ENCODE peak calls at places on chromosomes 1 and 21, in seven cellular contexts. V is stomach, W is SK-N-SH, H is adipocyte, E is fibroblast of the aortic adventitia, M is GM12864, S is fibroblast of lung. R is an unnamed sample.

GRCh38 chr1:55854911-55855310 is 639.7 kb upstream of the USP24 start:
- DNase-seq in V (no peak), W (no peak), H (peak), E (peak), M (no peak), S (peak), R (no peak)

GRCh38 chr1:109404838-109405237 is 7.1 kb upstream of the SORT1 start:
- DNase-seq in V (no peak), W (no peak), H (no peak), E (no peak), M (no peak), S (no peak), R (no peak)

GRCh38 chr1:169892819-169893644 is 664 bp downstream of the SCYL3 start:
- DNase-seq in V (no peak), W (no peak), H (peak), E (peak), M (no peak), S (peak), R (no peak)

GRCh38 chr1:206693592-206693991 is 8.9 kb downstream of the MAPKAPK2 start:
- DNase-seq in V (no peak), W (no peak), H (no peak), E (peak), M (no peak), S (peak), R (no peak)

GRCh38 chr1:97433520-97434175 is 487.2 kb downstream of the DPYD start:
- DNase-seq in V (no peak), W (peak), H (peak), E (peak), M (no peak), S (peak), R (no peak)

GRCh38 chr1:48817505-48818114 is 40.9 kb upstream of the BEND5 start:
- DNase-seq in V (peak), W (peak), H (peak), E (peak), M (no peak), S (peak), R (peak)

GRCh38 chr1:183697814-183698590 is 44.9 kb upstream of the APOBEC4 start:
- DNase-seq in V (no peak), W (no peak), H (no peak), E (no peak), M (no peak), S (no peak), R (no peak)

GRCh38 chr21:35138665-35139381 is 89.7 kb upstream of the RUNX1 start:
- DNase-seq in V (no peak), W (no peak), H (peak), E (peak), M (peak), S (peak), R (no peak)

GRCh38 chr1:154466879-154467767 is 34.9 kb upstream of the TDRD10 start:
- DNase-seq in V (no peak), W (no peak), H (no peak), E (no peak), M (no peak), S (no peak), R (peak)

GRCh38 chr1:219927956-219928790 is at the start of gene SLC30A10:
- DNase-seq in V (no peak), W (peak), H (peak), E (no peak), M (no peak), S (peak), R (peak)

GRCh38 chr1:226034482-226034881 is 28.0 kb upstream of the H3-3A start:
- DNase-seq in V (peak), W (no peak), H (peak), E (peak), M (no peak), S (peak), R (no peak)

GRCh38 chr21:37986751-37987399 is 70.6 kb upstream of the KCNJ6 start:
- DNase-seq in V (no peak), W (no peak), H (no peak), E (no peak), M (no peak), S (no peak), R (no peak)

GRCh38 chr1:212518188-212518951 is 85.7 kb downstream of the NENF start:
- DNase-seq in V (peak), W (peak), H (peak), E (peak), M (no peak), S (peak), R (no peak)

GRCh38 chr1:153682730-153683129 is 4.2 kb downstream of the NPR1 start:
- DNase-seq in V (no peak), W (no peak), H (no peak), E (no peak), M (no peak), S (no peak), R (no peak)

GRCh38 chr1:98323906-98324358 is 337.6 kb upstream of the SNX7 start:
- DNase-seq in V (peak), W (no peak), H (peak), E (peak), M (no peak), S (peak), R (peak)

GRCh38 chr1:30940541-30940940 is 32.0 kb upstream of the SDC3 start:
- DNase-seq in V (no peak), W (no peak), H (no peak), E (no peak), M (no peak), S (no peak), R (no peak)

GRCh38 chr1:109365642-109366204 is 32.0 kb downstream of the SORT1 start:
- DNase-seq in V (no peak), W (no peak), H (no peak), E (no peak), M (no peak), S (no peak), R (no peak)

GRCh38 chr1:79193211-79194079 is 186.9 kb upstream of the ADGRL4 start:
- DNase-seq in V (no peak), W (no peak), H (peak), E (peak), M (no peak), S (peak), R (peak)

GRCh38 chr1:85573348-85573747 is 7.2 kb upstream of the CCN1 start:
- DNase-seq in V (no peak), W (no peak), H (no peak), E (peak), M (no peak), S (no peak), R (no peak)

GRCh38 chr21:42324896-42325295 is 9.7 kb upstream of the TFF3 start:
- DNase-seq in V (no peak), W (no peak), H (no peak), E (no peak), M (no peak), S (no peak), R (no peak)

GRCh38 chr1:107277022-107277421 is 136.2 kb downstream of the NTNG1 start:
- DNase-seq in V (peak), W (peak), H (peak), E (peak), M (peak), S (peak), R (peak)

GRCh38 chr1:56389813-56390539 is 189.4 kb downstream of the PLPP3 start:
- DNase-seq in V (no peak), W (peak), H (no peak), E (no peak), M (no peak), S (peak), R (peak)

GRCh38 chr1:153485880-153486279 is 25.4 kb upstream of the S100A7 start:
- DNase-seq in V (no peak), W (peak), H (no peak), E (peak), M (no peak), S (no peak), R (no peak)

GRCh38 chr1:178485467-178486098 is 11.2 kb downstream of the CLEC20A start:
- DNase-seq in V (no peak), W (no peak), H (no peak), E (no peak), M (no peak), S (no peak), R (no peak)

GRCh38 chr1:63330331-63330916 is 8.1 kb downstream of the FOXD3 start:
- DNase-seq in V (no peak), W (no peak), H (no peak), E (no peak), M (no peak), S (no peak), R (peak)

GRCh38 chr21:45599146-45599581 is 44.4 kb upstream of the PCBP3 start:
- DNase-seq in V (no peak), W (no peak), H (no peak), E (no peak), M (no peak), S (no peak), R (no peak)

GRCh38 chr1:156499703-156500577 is 635 bp downstream of the MEF2D start:
- DNase-seq in V (no peak), W (peak), H (peak), E (no peak), M (no peak), S (peak), R (peak)

GRCh38 chr1:224641030-224641429 is 24.9 kb downstream of the CNIH3 start:
- DNase-seq in V (peak), W (no peak), H (no peak), E (no peak), M (no peak), S (no peak), R (peak)

GRCh38 chr1:116868386-116868785 is 41.3 kb upstream of the PTGFRN start:
- DNase-seq in V (no peak), W (no peak), H (no peak), E (peak), M (no peak), S (no peak), R (no peak)

GRCh38 chr1:39196244-39197215 is 8.0 kb upstream of the MACF1 start:
- DNase-seq in V (no peak), W (peak), H (peak), E (peak), M (no peak), S (peak), R (no peak)

GRCh38 chr1:93080424-93080823 is 1.3 kb downstream of the MTF2 start:
- DNase-seq in V (no peak), W (peak), H (peak), E (peak), M (peak), S (peak), R (peak)

GRCh38 chr1:234579967-234580366 is 30.0 kb downstream of the IRF2BP2 start:
- DNase-seq in V (no peak), W (no peak), H (peak), E (no peak), M (no peak), S (no peak), R (peak)

GRCh38 chr21:31576428-31576827 is 83.1 kb upstream of the SOD1 start:
- DNase-seq in V (no peak), W (no peak), H (no peak), E (no peak), M (no peak), S (no peak), R (no peak)

GRCh38 chr21:28431527-28432200 is 561.0 kb downstream of the LTN1 start:
- DNase-seq in V (no peak), W (no peak), H (no peak), E (peak), M (no peak), S (no peak), R (no peak)

GRCh38 chr1:85656256-85656655 is 52.0 kb downstream of the ZNHIT6 start:
- DNase-seq in V (no peak), W (no peak), H (peak), E (no peak), M (no peak), S (peak), R (no peak)

GRCh38 chr1:109201123-109201703 is 12.5 kb upstream of the SARS1 start:
- DNase-seq in V (peak), W (peak), H (peak), E (peak), M (no peak), S (peak), R (peak)

GRCh38 chr1:175016073-175016722 is 7.0 kb downstream of the MRPS14 start:
- DNase-seq in V (no peak), W (no peak), H (peak), E (peak), M (no peak), S (peak), R (no peak)
- H3K4me3 ChIP-seq in V (no peak), W (no peak), H (peak), E (no peak), M (no peak), S (no peak), R (no peak)

GRCh38 chr1:5995871-5996630 is 3.8 kb upstream of the NPHP4 start:
- DNase-seq in V (no peak), W (no peak), H (no peak), E (no peak), M (no peak), S (no peak), R (no peak)

GRCh38 chr1:5993553-5994510 is 1.6 kb upstream of the NPHP4 start:
- DNase-seq in V (no peak), W (no peak), H (no peak), E (no peak), M (no peak), S (no peak), R (peak)

GRCh38 chr1:5992814-5993552 is 758 bp upstream of the NPHP4 start:
- DNase-seq in V (no peak), W (peak), H (peak), E (no peak), M (no peak), S (no peak), R (peak)

GRCh38 chr1:5996641-5997270 is 4.5 kb upstream of the NPHP4 start:
- DNase-seq in V (no peak), W (no peak), H (no peak), E (no peak), M (no peak), S (no peak), R (no peak)

GRCh38 chr1:5994713-5995621 is 2.7 kb upstream of the NPHP4 start:
- DNase-seq in V (no peak), W (no peak), H (no peak), E (no peak), M (no peak), S (no peak), R (peak)
- H3K4me3 ChIP-seq in V (peak), W (no peak), H (no peak), E (no peak), M (peak), S (no peak), R (no peak)

GRCh38 chr1:1356166-1356795 is 2.1 kb downstream of the MXRA8 start:
- DNase-seq in V (no peak), W (no peak), H (no peak), E (no peak), M (no peak), S (no peak), R (no peak)
- H3K4me3 ChIP-seq in V (peak), W (no peak), H (peak), E (peak), M (no peak), S (peak), R (no peak)

DNA sequence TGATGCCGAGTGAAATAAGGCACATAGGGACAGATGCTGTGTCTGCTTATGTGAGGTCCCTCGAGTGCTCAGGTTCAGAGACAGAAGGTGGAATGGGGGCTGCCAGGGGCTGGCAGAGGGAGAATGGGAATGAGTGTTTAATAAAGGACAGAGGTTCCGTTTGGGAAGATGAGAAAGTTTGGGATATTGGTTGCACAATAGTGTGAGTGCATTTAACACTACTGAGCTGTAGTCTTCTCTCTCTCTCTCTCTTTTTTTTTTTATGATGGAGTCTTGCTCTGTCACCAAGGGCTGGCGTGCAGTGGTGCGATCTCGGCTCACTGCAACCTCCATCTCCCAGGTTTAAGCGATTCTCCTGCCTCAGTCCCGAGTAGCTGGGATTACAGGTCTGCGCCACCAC is 44.9 kb downstream of the TRAPPC10 start:
- DNase-seq in V (no peak), W (no peak), H (no peak), E (no peak), M (no peak), S (no peak), R (no peak)
- H3K4me3 ChIP-seq in V (no peak), W (no peak), H (no peak), E (no peak), M (no peak), S (no peak), R (no peak)

GRCh38 chr1:245153645-245154428 is 948 bp upstream of the KIF26B start:
- DNase-seq in V (no peak), W (peak), H (peak), E (no peak), M (no peak), S (no peak), R (peak)
- H3K4me3 ChIP-seq in V (peak), W (peak), H (peak), E (peak), M (peak), S (peak), R (peak)

R was measured in H7.